ENCODE peak calls at places on chromosomes 5 and 9, in ten cellular contexts. One of them, this sample, is unnamed.

GRCh38 chr9:12464910-12465512 is 228.2 kb upstream of the TYRP1 start:
- DNase-seq in mammary epithelial cell: no peak
- DNase-seq in pancreas: no peak
- DNase-seq in H9: no peak
- DNase-seq in astrocyte of the spinal cord: peak; percentile 37
- DNase-seq in progenitor cell of endocrine pancreas: no peak
- DNase-seq in gastrocnemius medialis: no peak
- DNase-seq in endodermal cell: no peak
- DNase-seq in choroid plexus epithelial cell: peak; percentile 50
- DNase-seq in omental fat pad: no peak
- DNase-seq in this sample: no peak

GRCh38 chr5:138180183-138180782 is 1.4 kb downstream of the KIF20A start:
- DNase-seq in pancreas: no peak
- DNase-seq in astrocyte of the spinal cord: peak; percentile 64
- DNase-seq in omental fat pad: no peak
- DNase-seq in endodermal cell: no peak
- DNase-seq in choroid plexus epithelial cell: peak; percentile 80
- DNase-seq in H9: no peak
- DNase-seq in mammary epithelial cell: peak; percentile 75
- DNase-seq in gastrocnemius medialis: no peak
- DNase-seq in progenitor cell of endocrine pancreas: no peak
- DNase-seq in this sample: no peak

GRCh38 chr9:14029811-14030210 is 284.1 kb downstream of the NFIB start:
- DNase-seq in choroid plexus epithelial cell: peak; percentile 45
- DNase-seq in gastrocnemius medialis: no peak
- DNase-seq in astrocyte of the spinal cord: no peak
- DNase-seq in progenitor cell of endocrine pancreas: no peak
- DNase-seq in H9: no peak
- DNase-seq in omental fat pad: no peak
- DNase-seq in endodermal cell: no peak
- DNase-seq in pancreas: no peak
- DNase-seq in mammary epithelial cell: no peak
- DNase-seq in this sample: no peak

GRCh38 chr9:112299514-112299913 is 33.9 kb downstream of the PTBP3 start:
- DNase-seq in pancreas: no peak
- DNase-seq in omental fat pad: no peak
- DNase-seq in choroid plexus epithelial cell: peak; percentile 76
- DNase-seq in H9: no peak
- DNase-seq in mammary epithelial cell: peak; percentile 85
- DNase-seq in astrocyte of the spinal cord: peak; percentile 35
- DNase-seq in progenitor cell of endocrine pancreas: no peak
- DNase-seq in endodermal cell: no peak
- DNase-seq in gastrocnemius medialis: no peak
- DNase-seq in this sample: no peak

GRCh38 chr9:124202447-124202971 is 55.2 kb upstream of the NEK6 start:
- DNase-seq in H9: no peak
- DNase-seq in mammary epithelial cell: no peak
- DNase-seq in astrocyte of the spinal cord: no peak
- DNase-seq in progenitor cell of endocrine pancreas: no peak
- DNase-seq in omental fat pad: no peak
- DNase-seq in choroid plexus epithelial cell: peak; percentile 26
- DNase-seq in pancreas: no peak
- DNase-seq in gastrocnemius medialis: no peak
- DNase-seq in endodermal cell: peak; percentile 44
- DNase-seq in this sample: no peak

GRCh38 chr9:106941901-106942300 is 78.9 kb downstream of the ZNF462 start:
- DNase-seq in omental fat pad: no peak
- DNase-seq in pancreas: no peak
- DNase-seq in astrocyte of the spinal cord: no peak
- DNase-seq in gastrocnemius medialis: no peak
- DNase-seq in progenitor cell of endocrine pancreas: no peak
- DNase-seq in choroid plexus epithelial cell: no peak
- DNase-seq in endodermal cell: no peak
- DNase-seq in H9: no peak
- DNase-seq in mammary epithelial cell: no peak
- DNase-seq in this sample: no peak

GRCh38 chr9:124835026-124835501 is 18.2 kb upstream of the WDR38 start:
- DNase-seq in progenitor cell of endocrine pancreas: no peak
- DNase-seq in H9: no peak
- DNase-seq in mammary epithelial cell: peak; percentile 86
- DNase-seq in omental fat pad: peak; percentile 43
- DNase-seq in choroid plexus epithelial cell: peak; percentile 93
- DNase-seq in astrocyte of the spinal cord: peak; percentile 89
- DNase-seq in pancreas: peak; percentile 92
- DNase-seq in endodermal cell: no peak
- DNase-seq in gastrocnemius medialis: no peak
- DNase-seq in this sample: no peak

GRCh38 chr5:54959673-54960418 is 25.5 kb downstream of the ESM1 start:
- DNase-seq in choroid plexus epithelial cell: peak; percentile 56
- DNase-seq in astrocyte of the spinal cord: no peak
- DNase-seq in pancreas: no peak
- DNase-seq in H9: peak; percentile 67
- DNase-seq in gastrocnemius medialis: no peak
- DNase-seq in omental fat pad: no peak
- DNase-seq in progenitor cell of endocrine pancreas: no peak
- DNase-seq in mammary epithelial cell: no peak
- DNase-seq in endodermal cell: peak; percentile 86
- DNase-seq in this sample: no peak

GRCh38 chr9:70901741-70902140 is 219.7 kb downstream of the TRPM3 start:
- DNase-seq in pancreas: no peak
- DNase-seq in endodermal cell: no peak
- DNase-seq in astrocyte of the spinal cord: no peak
- DNase-seq in progenitor cell of endocrine pancreas: no peak
- DNase-seq in omental fat pad: no peak
- DNase-seq in gastrocnemius medialis: no peak
- DNase-seq in H9: no peak
- DNase-seq in mammary epithelial cell: no peak
- DNase-seq in choroid plexus epithelial cell: no peak
- DNase-seq in this sample: no peak

GRCh38 chr5:158456756-158457155 is 597.8 kb upstream of the CLINT1 start:
- DNase-seq in progenitor cell of endocrine pancreas: no peak
- DNase-seq in H9: no peak
- DNase-seq in gastrocnemius medialis: no peak
- DNase-seq in pancreas: no peak
- DNase-seq in mammary epithelial cell: peak; percentile 85
- DNase-seq in endodermal cell: no peak
- DNase-seq in choroid plexus epithelial cell: peak; percentile 93
- DNase-seq in omental fat pad: no peak
- DNase-seq in astrocyte of the spinal cord: peak; percentile 91
- DNase-seq in this sample: peak; percentile 78

GRCh38 chr5:151523335-151523734 is 67.8 kb downstream of the FAT2 start:
- DNase-seq in gastrocnemius medialis: no peak
- DNase-seq in choroid plexus epithelial cell: peak; percentile 71
- DNase-seq in omental fat pad: no peak
- DNase-seq in progenitor cell of endocrine pancreas: no peak
- DNase-seq in mammary epithelial cell: peak; percentile 59
- DNase-seq in pancreas: no peak
- DNase-seq in endodermal cell: peak; percentile 90
- DNase-seq in astrocyte of the spinal cord: peak; percentile 27
- DNase-seq in H9: peak; percentile 74
- DNase-seq in this sample: no peak

GRCh38 chr5:151047814-151048425 is 27.5 kb downstream of the GPX3 start:
- DNase-seq in choroid plexus epithelial cell: peak; percentile 45
- DNase-seq in H9: peak; percentile 68
- DNase-seq in omental fat pad: no peak
- DNase-seq in endodermal cell: peak; percentile 80
- DNase-seq in mammary epithelial cell: no peak
- DNase-seq in pancreas: peak; percentile 25
- DNase-seq in gastrocnemius medialis: no peak
- DNase-seq in astrocyte of the spinal cord: no peak
- DNase-seq in progenitor cell of endocrine pancreas: no peak
- DNase-seq in this sample: no peak

GRCh38 chr5:141780240-141780951 is 97.8 kb downstream of the PCDH1 start:
- DNase-seq in mammary epithelial cell: no peak
- DNase-seq in astrocyte of the spinal cord: no peak
- DNase-seq in endodermal cell: no peak
- DNase-seq in omental fat pad: no peak
- DNase-seq in pancreas: no peak
- DNase-seq in progenitor cell of endocrine pancreas: no peak
- DNase-seq in choroid plexus epithelial cell: no peak
- DNase-seq in gastrocnemius medialis: no peak
- DNase-seq in H9: peak; percentile 45
- DNase-seq in this sample: no peak

GRCh38 chr5:56055287-56055686 is 60.5 kb upstream of the IL6ST start:
- DNase-seq in progenitor cell of endocrine pancreas: no peak
- DNase-seq in gastrocnemius medialis: no peak
- DNase-seq in choroid plexus epithelial cell: peak; percentile 40
- DNase-seq in pancreas: no peak
- DNase-seq in astrocyte of the spinal cord: no peak
- DNase-seq in omental fat pad: no peak
- DNase-seq in H9: no peak
- DNase-seq in mammary epithelial cell: no peak
- DNase-seq in endodermal cell: no peak
- DNase-seq in this sample: no peak

GRCh38 chr5:97525780-97526179 is 342.7 kb upstream of the RIOK2 start:
- DNase-seq in choroid plexus epithelial cell: no peak
- DNase-seq in pancreas: no peak
- DNase-seq in H9: no peak
- DNase-seq in astrocyte of the spinal cord: no peak
- DNase-seq in progenitor cell of endocrine pancreas: no peak
- DNase-seq in mammary epithelial cell: no peak
- DNase-seq in endodermal cell: no peak
- DNase-seq in omental fat pad: no peak
- DNase-seq in gastrocnemius medialis: no peak
- DNase-seq in this sample: no peak

DNA sequence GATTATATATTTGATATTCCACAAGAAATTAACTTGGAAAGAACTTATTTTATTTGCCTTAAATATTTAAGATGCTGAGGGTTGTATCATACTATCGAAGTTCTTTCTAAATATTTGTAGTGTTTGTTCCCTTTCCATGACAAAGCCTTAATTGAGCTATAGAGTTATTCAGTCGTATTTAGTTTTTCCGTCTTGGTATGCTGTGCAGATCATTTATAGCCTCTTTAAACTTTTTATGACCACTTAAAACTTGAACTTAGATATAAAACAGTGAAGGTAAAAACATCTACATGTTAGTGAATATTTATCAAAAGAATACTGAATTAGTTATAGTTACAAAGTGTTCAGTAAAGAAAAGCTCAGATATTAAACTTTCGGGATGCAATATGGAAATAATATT is 74.4 kb downstream of the PARP8 start:
- DNase-seq in progenitor cell of endocrine pancreas: no peak
- DNase-seq in H9: no peak
- DNase-seq in astrocyte of the spinal cord: no peak
- DNase-seq in omental fat pad: no peak
- DNase-seq in gastrocnemius medialis: no peak
- DNase-seq in endodermal cell: no peak
- DNase-seq in choroid plexus epithelial cell: no peak
- DNase-seq in pancreas: no peak
- DNase-seq in mammary epithelial cell: no peak
- DNase-seq in this sample: no peak
- TF ChIP-seq CTCF in progenitor cell of endocrine pancreas: no peak
- TF ChIP-seq CTCF in H9: no peak
- TF ChIP-seq CTCF in astrocyte of the spinal cord: no peak
- TF ChIP-seq CTCF in omental fat pad: no peak
- TF ChIP-seq CTCF in gastrocnemius medialis: no peak
- TF ChIP-seq CTCF in endodermal cell: no peak
- TF ChIP-seq CTCF in choroid plexus epithelial cell: no peak
- TF ChIP-seq CTCF in pancreas: no peak
- TF ChIP-seq CTCF in mammary epithelial cell: no peak
- TF ChIP-seq CTCF in this sample: no peak

GRCh38 chr5:175567954-175568353 is 89.6 kb downstream of the SFXN1 start:
- DNase-seq in choroid plexus epithelial cell: no peak
- DNase-seq in omental fat pad: no peak
- DNase-seq in endodermal cell: no peak
- DNase-seq in H9: no peak
- DNase-seq in gastrocnemius medialis: no peak
- DNase-seq in progenitor cell of endocrine pancreas: no peak
- DNase-seq in astrocyte of the spinal cord: no peak
- DNase-seq in pancreas: no peak
- DNase-seq in mammary epithelial cell: no peak
- DNase-seq in this sample: no peak
- TF ChIP-seq CTCF in choroid plexus epithelial cell: no peak
- TF ChIP-seq CTCF in omental fat pad: no peak
- TF ChIP-seq CTCF in endodermal cell: peak; percentile 38
- TF ChIP-seq CTCF in H9: peak; percentile 48
- TF ChIP-seq CTCF in gastrocnemius medialis: no peak
- TF ChIP-seq CTCF in progenitor cell of endocrine pancreas: no peak
- TF ChIP-seq CTCF in astrocyte of the spinal cord: no peak
- TF ChIP-seq CTCF in pancreas: no peak
- TF ChIP-seq CTCF in mammary epithelial cell: no peak
- TF ChIP-seq CTCF in this sample: no peak

DNA sequence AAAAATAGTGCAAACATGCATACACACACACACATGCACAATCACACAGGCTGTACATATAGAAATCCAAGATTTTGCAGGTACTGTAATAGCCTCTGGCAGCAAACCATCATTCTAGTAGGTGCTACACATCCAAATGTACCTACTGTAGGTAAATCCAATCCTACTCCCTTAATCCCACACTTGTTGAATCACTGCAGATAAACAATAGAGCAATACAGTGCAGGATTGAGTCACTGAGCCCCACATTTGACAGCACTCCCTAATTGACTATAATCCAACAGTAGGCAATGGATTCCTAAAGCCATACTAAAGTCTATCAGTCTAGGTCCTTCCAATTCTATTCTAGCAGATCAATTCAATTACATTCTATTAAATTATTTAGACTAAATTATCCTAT is 1640.5 kb upstream of the CDH9 start:
- DNase-seq in omental fat pad: no peak
- DNase-seq in H9: no peak
- DNase-seq in astrocyte of the spinal cord: no peak
- DNase-seq in choroid plexus epithelial cell: no peak
- DNase-seq in progenitor cell of endocrine pancreas: no peak
- DNase-seq in pancreas: no peak
- DNase-seq in gastrocnemius medialis: no peak
- DNase-seq in mammary epithelial cell: no peak
- DNase-seq in endodermal cell: no peak
- DNase-seq in this sample: no peak
- TF ChIP-seq CTCF in omental fat pad: no peak
- TF ChIP-seq CTCF in H9: no peak
- TF ChIP-seq CTCF in astrocyte of the spinal cord: no peak
- TF ChIP-seq CTCF in choroid plexus epithelial cell: no peak
- TF ChIP-seq CTCF in progenitor cell of endocrine pancreas: no peak
- TF ChIP-seq CTCF in pancreas: no peak
- TF ChIP-seq CTCF in gastrocnemius medialis: no peak
- TF ChIP-seq CTCF in mammary epithelial cell: no peak
- TF ChIP-seq CTCF in endodermal cell: no peak
- TF ChIP-seq CTCF in this sample: no peak

DNA sequence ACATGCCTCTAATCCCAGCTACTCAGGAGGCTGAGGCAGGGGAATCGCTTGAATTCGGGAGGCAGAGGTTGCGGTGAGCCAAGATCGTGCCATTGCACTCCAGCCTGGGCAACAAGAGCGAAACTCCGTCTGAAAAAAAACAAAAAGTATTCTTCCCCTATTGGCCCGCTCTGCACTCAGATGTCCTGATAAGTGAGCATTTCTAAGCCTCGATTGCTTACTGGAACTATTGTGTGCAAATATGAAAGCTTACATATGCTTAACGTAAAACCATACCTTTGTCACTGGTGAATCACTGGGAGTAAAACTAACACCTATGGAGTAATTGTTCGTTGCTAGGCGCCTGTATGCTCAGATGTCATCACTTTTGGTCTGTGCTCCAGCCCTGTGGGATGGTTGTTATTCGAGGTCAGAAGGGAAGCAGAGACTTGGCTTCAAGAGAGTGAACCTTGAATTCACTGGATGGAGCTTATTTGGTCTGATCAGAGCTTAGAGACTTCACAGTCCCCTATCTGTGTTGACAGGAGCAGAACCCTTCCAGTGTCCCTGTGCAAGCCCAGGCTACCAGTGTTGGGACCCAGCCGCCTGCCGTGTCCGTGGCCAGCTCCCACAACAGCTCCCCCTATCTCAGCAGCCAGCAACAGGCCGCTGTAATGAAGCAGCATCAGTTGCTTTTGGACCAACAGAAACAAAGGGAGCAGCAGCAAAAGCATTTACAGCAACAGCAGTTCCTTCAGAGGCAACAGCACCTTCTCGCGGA is 25.3 kb upstream of the LTC4S start:
- DNase-seq in gastrocnemius medialis: no peak
- DNase-seq in choroid plexus epithelial cell: no peak
- DNase-seq in progenitor cell of endocrine pancreas: no peak
- DNase-seq in H9: peak; percentile 64
- DNase-seq in endodermal cell: peak; percentile 81
- DNase-seq in omental fat pad: no peak
- DNase-seq in pancreas: no peak
- DNase-seq in astrocyte of the spinal cord: no peak
- DNase-seq in mammary epithelial cell: peak; percentile 14
- DNase-seq in this sample: no peak
- TF ChIP-seq CTCF in gastrocnemius medialis: no peak
- TF ChIP-seq CTCF in choroid plexus epithelial cell: peak; percentile 40
- TF ChIP-seq CTCF in progenitor cell of endocrine pancreas: peak; percentile 34
- TF ChIP-seq CTCF in H9: peak; percentile 63
- TF ChIP-seq CTCF in endodermal cell: peak; percentile 70
- TF ChIP-seq CTCF in omental fat pad: no peak
- TF ChIP-seq CTCF in pancreas: no peak
- TF ChIP-seq CTCF in astrocyte of the spinal cord: peak; percentile 31
- TF ChIP-seq CTCF in mammary epithelial cell: no peak
- TF ChIP-seq CTCF in this sample: no peak

This sample was measured in AG09319.